ENCODE peak calls at places on chromosome 2, in ten cellular contexts. R is SK-MEL-5, C is endothelial cell, S is EL, M is NCI-H1694 treated with DMSO at 0.1 percent for 48 hours, T is cerebellum, B is NCI-H1417, P is midbrain, Q is stomach, J is foreskin fibroblast. H is an unnamed sample.

GRCh38 chr2:33134764-33135560 is 188.2 kb downstream of the LTBP1 start:
- DNase-seq in M (peak), B (peak), P (no peak), Q (no peak), C (no peak), J (no peak), R (peak), S (peak), T (no peak), H (no peak)

GRCh38 chr2:182384860-182385259 is 42.0 kb downstream of the PDE1A start:
- DNase-seq in P (no peak), Q (no peak), J (no peak), M (no peak), R (no peak), T (no peak), S (no peak), B (no peak), C (no peak), H (no peak)

GRCh38 chr2:94996401-94997100 is 29.0 kb upstream of the MAL start:
- DNase-seq in S (no peak), C (no peak), P (no peak), M (no peak), R (no peak), B (no peak), T (no peak), J (no peak), Q (no peak), H (no peak)

GRCh38 chr2:118971245-118972122 is 29.5 kb downstream of the MARCO start:
- DNase-seq in T (no peak), C (no peak), Q (no peak), J (no peak), S (no peak), M (no peak), R (no peak), B (no peak), P (no peak), H (no peak)

GRCh38 chr2:96523659-96524481 is 12.7 kb upstream of the ARID5A start:
- DNase-seq in R (no peak), J (peak), C (no peak), T (no peak), M (no peak), P (no peak), Q (no peak), B (no peak), S (peak), H (no peak)

GRCh38 chr2:98708396-98709186 is 22.3 kb downstream of the MGAT4A start:
- DNase-seq in M (no peak), Q (no peak), T (no peak), B (no peak), R (no peak), P (no peak), C (no peak), J (no peak), S (no peak), H (no peak)

GRCh38 chr2:130375291-130376266 is 19.7 kb downstream of the PTPN18 start:
- DNase-seq in P (no peak), J (no peak), C (no peak), B (no peak), M (no peak), T (no peak), Q (no peak), R (no peak), S (no peak), H (no peak)

GRCh38 chr2:25078171-25079049 is 36.5 kb downstream of the EFR3B start:
- DNase-seq in T (peak), M (no peak), S (peak), Q (no peak), R (no peak), B (peak), C (no peak), P (no peak), J (peak), H (no peak)

GRCh38 chr2:238134393-238134785 is 4.1 kb upstream of the KLHL30 start:
- DNase-seq in P (no peak), T (no peak), C (no peak), J (no peak), R (no peak), S (no peak), B (no peak), Q (no peak), M (no peak), H (no peak)

GRCh38 chr2:128363991-128364390 is 45.3 kb upstream of the HS6ST1 start:
- DNase-seq in P (no peak), C (no peak), Q (no peak), B (no peak), S (peak), M (no peak), J (no peak), T (no peak), R (no peak), H (no peak)

GRCh38 chr2:215843579-215843978 is 169.8 kb downstream of the MREG start:
- DNase-seq in C (no peak), R (no peak), J (peak), B (no peak), T (no peak), M (no peak), Q (no peak), P (no peak), S (peak), H (no peak)

GRCh38 chr2:227890495-227891079 is 19.2 kb downstream of the DAW1 start:
- DNase-seq in B (peak), P (peak), S (peak), Q (no peak), C (no peak), J (peak), R (peak), M (peak), T (peak), H (no peak)

GRCh38 chr2:28437142-28437835 is 44.6 kb downstream of the FOSL2 start:
- DNase-seq in M (no peak), P (no peak), B (no peak), R (no peak), T (no peak), C (no peak), S (no peak), J (no peak), Q (no peak), H (no peak)

GRCh38 chr2:237912271-237913192 is 53.1 kb downstream of the RAMP1 start:
- DNase-seq in P (no peak), B (no peak), Q (no peak), T (no peak), J (no peak), C (no peak), R (no peak), S (no peak), M (no peak), H (no peak)

GRCh38 chr2:99481941-99482340 is 7.9 kb downstream of the REV1 start:
- DNase-seq in T (no peak), Q (no peak), B (no peak), M (no peak), P (no peak), S (peak), C (no peak), J (no peak), R (peak), H (peak)

GRCh38 chr2:171688129-171688465 is 828 bp downstream of the DYNC1I2 start:
- DNase-seq in M (peak), J (no peak), B (no peak), C (no peak), S (no peak), R (no peak), P (peak), T (no peak), Q (no peak), H (no peak)

GRCh38 chr2:198203306-198203705 is 398.9 kb downstream of the PLCL1 start:
- DNase-seq in M (no peak), S (no peak), R (no peak), P (no peak), C (no peak), B (no peak), T (no peak), J (no peak), Q (no peak), H (no peak)

GRCh38 chr2:12923907-12924610 is 207.3 kb downstream of the TRIB2 start:
- DNase-seq in S (peak), R (no peak), J (peak), T (no peak), Q (no peak), P (no peak), M (no peak), B (no peak), C (no peak), H (no peak)

GRCh38 chr2:216774180-216774579 is 78.8 kb upstream of the IGFBP5 start:
- DNase-seq in C (no peak), T (no peak), J (no peak), Q (no peak), R (no peak), B (no peak), S (no peak), M (no peak), P (no peak), H (no peak)

GRCh38 chr2:127196998-127197397 is 23.1 kb downstream of the CYP27C1 start:
- DNase-seq in J (no peak), T (no peak), R (peak), Q (no peak), M (no peak), P (no peak), B (no peak), C (no peak), S (no peak), H (no peak)

GRCh38 chr2:238925281-238925680 is 77.4 kb downstream of the TWIST2 start:
- DNase-seq in C (no peak), Q (no peak), P (no peak), S (no peak), T (no peak), M (no peak), J (no peak), R (no peak), B (no peak), H (no peak)

GRCh38 chr2:146587291-146587713 is 1257.5 kb upstream of the ACVR2A start:
- DNase-seq in J (no peak), M (no peak), P (no peak), B (no peak), S (no peak), R (no peak), Q (no peak), C (no peak), T (no peak), H (no peak)

GRCh38 chr2:6392966-6393365 is 472.7 kb downstream of the CMPK2 start:
- DNase-seq in C (no peak), B (no peak), S (no peak), Q (no peak), T (no peak), M (no peak), J (peak), P (no peak), R (no peak), H (no peak)